ENCODE peak calls at places on chromosomes 12 and 14, in six cellular contexts. N, L, S, B, V and Y are unnamed samples.

GRCh38 chr12:53065975-53066593 is 13.1 kb downstream of the SPRYD3 start:
- DNase-seq in N (peak), L (peak), S (no peak), B (peak), V (peak), Y (peak)

GRCh38 chr12:57242329-57242690 is 8.7 kb downstream of the STAC3 start:
- DNase-seq in N (no peak), L (no peak), S (no peak), B (no peak), V (no peak), Y (no peak)

GRCh38 chr12:10088955-10089354 is 9.8 kb downstream of the CLEC1A start:
- DNase-seq in N (no peak), L (no peak), S (no peak), B (no peak), V (no peak), Y (no peak)

GRCh38 chr14:82502043-82502442 is 968.4 kb upstream of the SEL1L start:
- DNase-seq in N (no peak), L (no peak), S (no peak), B (no peak), V (no peak), Y (no peak)

GRCh38 chr12:116138781-116139180 is 138.7 kb downstream of the MED13L start:
- DNase-seq in N (no peak), L (no peak), S (no peak), B (no peak), V (no peak), Y (no peak)

GRCh38 chr12:123897221-123897620 is 75.4 kb downstream of the CCDC92 start:
- DNase-seq in N (peak), L (no peak), S (no peak), B (no peak), V (no peak), Y (no peak)

GRCh38 chr12:89568484-89568883 is 42.6 kb upstream of the POC1B start:
- DNase-seq in N (no peak), L (no peak), S (no peak), B (no peak), V (no peak), Y (no peak)

GRCh38 chr14:55107766-55108554 is 21.1 kb upstream of the LGALS3 start:
- DNase-seq in N (peak), L (peak), S (no peak), B (peak), V (peak), Y (peak)

GRCh38 chr14:65170768-65171251 is 68.5 kb upstream of the MAX start:
- DNase-seq in N (peak), L (no peak), S (peak), B (no peak), V (peak), Y (peak)

GRCh38 chr14:79417961-79418360 is 793.3 kb downstream of the DIO2 start:
- DNase-seq in N (no peak), L (no peak), S (no peak), B (no peak), V (peak), Y (no peak)

GRCh38 chr12:76455582-76456345 is 103.8 kb downstream of the OSBPL8 start:
- DNase-seq in N (peak), L (peak), S (peak), B (peak), V (peak), Y (peak)

GRCh38 chr14:100440758-100441203 is 117.6 kb downstream of the SLC25A47 start:
- DNase-seq in N (no peak), L (no peak), S (no peak), B (peak), V (peak), Y (no peak)

GRCh38 chr14:87430810-87431209 is 562.2 kb downstream of the GALC start:
- DNase-seq in N (peak), L (peak), S (no peak), B (no peak), V (no peak), Y (no peak)

GRCh38 chr12:31523306-31523705 is 67.6 kb downstream of the DENND5B start:
- DNase-seq in N (no peak), L (no peak), S (no peak), B (no peak), V (no peak), Y (no peak)

GRCh38 chr14:68047910-68048309 is 228.3 kb downstream of the RAD51B start:
- DNase-seq in N (peak), L (no peak), S (no peak), B (no peak), V (no peak), Y (no peak)

GRCh38 chr12:76936562-76937185 is 57.9 kb upstream of the CSRP2 start:
- DNase-seq in N (no peak), L (no peak), S (no peak), B (no peak), V (no peak), Y (peak)

GRCh38 chr14:88386395-88386794 is 938 bp downstream of the SPATA7 start:
- DNase-seq in N (no peak), L (no peak), S (no peak), B (no peak), V (no peak), Y (no peak)

GRCh38 chr14:97978336-97978735 is 1181.2 kb downstream of the VRK1 start:
- DNase-seq in N (peak), L (no peak), S (no peak), B (no peak), V (no peak), Y (peak)

GRCh38 chr14:30966415-30967363 is 58.8 kb upstream of the AP4S1 start:
- DNase-seq in N (peak), L (no peak), S (no peak), B (no peak), V (no peak), Y (peak)

GRCh38 chr12:109389146-109389545 is 41.4 kb downstream of the MYO1H start:
- DNase-seq in N (peak), L (peak), S (no peak), B (peak), V (no peak), Y (peak)

GRCh38 chr14:35406090-35406489 is 1.5 kb upstream of the NFKBIA start:
- DNase-seq in N (no peak), L (no peak), S (no peak), B (no peak), V (no peak), Y (no peak)
- H3K4me3 ChIP-seq in N (no peak), L (peak), S (peak), B (no peak), V (no peak), Y (no peak)

GRCh38 chr12:1795785-1796514 is 24.4 kb upstream of the LRTM2 start:
- DNase-seq in N (peak), L (peak), S (peak), B (peak), V (peak), Y (peak)
- TF ChIP-seq MYC in N (peak), L (no peak), S (peak), B (no peak), V (no peak), Y (peak)

GRCh38 chr12:92650228-92650822 is 52.5 kb upstream of the PLEKHG7 start:
- DNase-seq in N (no peak), L (no peak), S (no peak), B (no peak), V (no peak), Y (no peak)
- TF ChIP-seq CTCF in N (peak), L (no peak), S (no peak), B (no peak), V (no peak), Y (no peak)

GRCh38 chr12:3237154-3237520 is 160.0 kb downstream of the TSPAN9 start:
- DNase-seq in N (no peak), L (no peak), S (no peak), B (no peak), V (no peak), Y (no peak)
- H3K4me3 ChIP-seq in N (no peak), L (no peak), S (no peak), B (no peak), V (no peak), Y (no peak)

GRCh38 chr14:93142854-93143652 is 27.3 kb upstream of the ITPK1 start:
- DNase-seq in N (no peak), L (peak), S (no peak), B (no peak), V (no peak), Y (no peak)

GRCh38 chr14:93150227-93151206 is 34.2 kb downstream of the MOAP1 start:
- DNase-seq in N (no peak), L (peak), S (no peak), B (no peak), V (peak), Y (no peak)

GRCh38 chr14:93148979-93149378 is 33.3 kb upstream of the ITPK1 start:
- DNase-seq in N (no peak), L (no peak), S (no peak), B (no peak), V (no peak), Y (no peak)

GRCh38 chr14:93146119-93146518 is 30.4 kb upstream of the ITPK1 start:
- DNase-seq in N (no peak), L (no peak), S (no peak), B (no peak), V (no peak), Y (no peak)
- TF ChIP-seq MYC in N (no peak), L (no peak), S (no peak), B (no peak), V (no peak), Y (no peak)

GRCh38 chr12:54390668-54391551 is 6.4 kb upstream of the ZNF385A start:
- DNase-seq in N (no peak), L (no peak), S (no peak), B (peak), V (no peak), Y (peak)
- TF ChIP-seq CTCF in N (peak), L (no peak), S (peak), B (peak), V (no peak), Y (no peak)

GRCh38 chr12:6224550-6224949 is 24.4 kb downstream of the CD9 start:
- DNase-seq in N (no peak), L (no peak), S (no peak), B (no peak), V (peak), Y (peak)

GRCh38 chr12:6225630-6226001 is 25.4 kb downstream of the CD9 start:
- DNase-seq in N (no peak), L (no peak), S (no peak), B (no peak), V (no peak), Y (no peak)

GRCh38 chr12:6226701-6227096 is 26.5 kb downstream of the CD9 start:
- DNase-seq in N (no peak), L (no peak), S (no peak), B (no peak), V (no peak), Y (no peak)

GRCh38 chr12:6228535-6229223 is 28.5 kb downstream of the CD9 start:
- DNase-seq in N (no peak), L (no peak), S (no peak), B (no peak), V (peak), Y (no peak)

DNA sequence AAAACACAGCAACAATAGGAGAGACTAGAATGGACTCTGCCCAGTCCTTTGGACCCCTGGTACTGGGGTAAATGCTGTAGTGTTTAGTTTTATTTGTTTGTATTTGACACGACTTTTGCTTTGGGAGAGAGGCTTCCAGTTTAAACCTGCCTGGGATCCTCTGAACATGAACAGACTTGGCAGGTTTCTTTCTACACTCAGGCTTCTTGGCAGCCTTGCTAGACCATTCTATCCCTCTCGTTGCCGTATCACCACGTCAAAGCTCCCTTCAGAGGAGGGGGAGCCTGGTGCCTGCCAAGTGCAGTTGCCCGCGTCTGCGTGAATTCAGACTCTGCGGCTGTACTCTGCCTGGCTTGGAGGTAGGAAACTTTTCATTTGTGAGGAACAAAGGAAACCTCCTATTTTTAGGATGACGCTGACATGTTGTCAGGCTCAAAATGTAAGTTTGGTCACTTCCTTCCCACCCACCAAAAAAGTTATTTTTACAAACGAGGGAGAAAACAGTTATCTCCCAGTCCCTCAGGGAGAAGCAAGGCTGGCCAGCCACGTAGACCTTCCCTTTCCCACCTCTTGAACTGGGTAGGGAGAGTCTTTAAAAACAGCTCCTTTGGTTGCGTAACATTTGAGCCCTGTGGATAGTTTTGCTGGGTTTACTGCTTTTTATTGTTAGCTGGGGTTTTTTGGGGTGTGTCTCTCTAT is 26.0 kb downstream of the CD9 start:
- DNase-seq in N (no peak), L (peak), S (no peak), B (no peak), V (peak), Y (peak)
- H3K4me3 ChIP-seq in N (no peak), L (peak), S (no peak), B (no peak), V (no peak), Y (no peak)

GRCh38 chr14:70808402-70809237 is 693 bp downstream of the MAP3K9 start:
- DNase-seq in N (peak), L (no peak), S (no peak), B (no peak), V (no peak), Y (no peak)
- TF ChIP-seq MYC in N (no peak), L (peak), S (no peak), B (no peak), V (no peak), Y (no peak)

DNA sequence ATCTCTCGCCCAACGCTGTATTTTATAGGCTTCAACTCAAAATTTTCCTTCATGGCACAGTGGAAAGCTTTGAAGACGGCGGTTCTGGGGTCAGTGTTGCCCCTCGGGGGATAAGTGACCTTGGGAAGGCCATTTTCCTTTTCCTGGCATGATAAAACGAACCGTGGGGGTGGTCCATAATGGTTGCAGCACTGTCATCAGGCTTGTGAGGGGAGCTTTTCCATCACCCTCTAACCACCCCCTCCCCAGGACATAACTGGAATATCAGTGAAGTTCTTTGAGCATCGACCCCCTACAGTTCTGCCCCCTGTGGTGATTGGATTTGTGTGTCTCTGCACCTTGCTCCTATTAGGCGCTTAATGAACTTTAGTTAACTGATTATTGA is 16.0 kb downstream of the FOS start:
- DNase-seq in N (peak), L (no peak), S (no peak), B (peak), V (no peak), Y (no peak)
- TF ChIP-seq CTCF in N (no peak), L (peak), S (no peak), B (no peak), V (no peak), Y (no peak)

GRCh38 chr12:59040043-59040442 is 119.7 kb upstream of the LRIG3 start:
- DNase-seq in N (no peak), L (no peak), S (no peak), B (no peak), V (no peak), Y (no peak)

GRCh38 chr12:59040651-59041050 is 120.3 kb upstream of the LRIG3 start:
- DNase-seq in N (peak), L (no peak), S (no peak), B (no peak), V (peak), Y (no peak)

GRCh38 chr12:59039005-59039404 is 118.7 kb upstream of the LRIG3 start:
- DNase-seq in N (no peak), L (no peak), S (no peak), B (no peak), V (no peak), Y (no peak)

GRCh38 chr12:59044791-59045190 is 124.5 kb upstream of the LRIG3 start:
- DNase-seq in N (no peak), L (no peak), S (no peak), B (no peak), V (no peak), Y (no peak)

GRCh38 chr12:59041241-59042121 is 121.2 kb upstream of the LRIG3 start:
- DNase-seq in N (peak), L (no peak), S (no peak), B (no peak), V (peak), Y (no peak)
- H3K4me3 ChIP-seq in N (no peak), L (no peak), S (no peak), B (no peak), V (no peak), Y (no peak)